ENCODE peak calls at places on chromosome 17, in four cellular contexts. X is HCT116; F is stimulated activated CD4-positive, alpha-beta T cell treated with anti-CD3 and anti-CD28 coated beads, Interleukin-2, amount 100 ng/mL, for 48 hours; B is AG04450. M is an unnamed sample.

GRCh38 chr17:77291591-77292386 is 151.0 kb downstream of the SEC14L1 start:
- DNase-seq in X (no peak), F (no peak), B (no peak), M (no peak)

GRCh38 chr17:76207268-76207667 is 33.0 kb downstream of the RNF157 start:
- DNase-seq in X (no peak), F (no peak), B (no peak), M (no peak)

GRCh38 chr17:6853764-6854442 is 22.4 kb upstream of the TEKT1 start:
- DNase-seq in X (peak), F (peak), B (no peak), M (no peak)

GRCh38 chr17:77404812-77405581 is 264.2 kb downstream of the SEC14L1 start:
- DNase-seq in X (no peak), F (peak), B (no peak), M (no peak)

GRCh38 chr17:2076461-2076984 is 21.6 kb downstream of the HIC1 start:
- DNase-seq in X (no peak), F (no peak), B (no peak), M (no peak)

GRCh38 chr17:45948881-45949624 is 50.0 kb upstream of the STH start:
- DNase-seq in X (peak), F (peak), B (peak), M (peak)

GRCh38 chr17:49703557-49704277 is 4.0 kb downstream of the SLC35B1 start:
- DNase-seq in X (peak), F (no peak), B (no peak), M (no peak)

GRCh38 chr17:28188841-28189263 is 130.1 kb upstream of the TMEM97 start:
- DNase-seq in X (no peak), F (no peak), B (peak), M (no peak)

GRCh38 chr17:78497115-78497540 is 80.1 kb downstream of the DNAH17 start:
- DNase-seq in X (peak), F (peak), B (peak), M (peak)

GRCh38 chr17:61799812-61800484 is 63.4 kb downstream of the BRIP1 start:
- DNase-seq in X (no peak), F (no peak), B (no peak), M (no peak)

GRCh38 chr17:46772013-46772878 is 46.2 kb downstream of the WNT3 start:
- DNase-seq in X (no peak), F (no peak), B (no peak), M (no peak)

GRCh38 chr17:63701477-63702222 is 1.7 kb upstream of the LIMD2 start:
- DNase-seq in X (no peak), F (peak), B (no peak), M (no peak)

GRCh38 chr17:75476274-75476673 is 19.8 kb downstream of the TMEM94 start:
- DNase-seq in X (no peak), F (no peak), B (peak), M (no peak)

GRCh38 chr17:50660042-50660886 is 25.6 kb downstream of the ABCC3 start:
- DNase-seq in X (no peak), F (no peak), B (no peak), M (no peak)

GRCh38 chr17:66517336-66518009 is 215.1 kb downstream of the PRKCA start:
- DNase-seq in X (no peak), F (no peak), B (no peak), M (no peak)

GRCh38 chr17:13843862-13844640 is 225.3 kb upstream of the COX10 start:
- DNase-seq in X (no peak), F (no peak), B (no peak), M (no peak)

GRCh38 chr17:74862108-74862901 is 2.6 kb upstream of the GRIN2C start:
- DNase-seq in X (no peak), F (peak), B (no peak), M (no peak)

GRCh38 chr17:19464033-19465026 is 53.3 kb downstream of the RNF112 start:
- DNase-seq in X (no peak), F (no peak), B (no peak), M (no peak)

GRCh38 chr17:50858486-50859225 is 7.5 kb downstream of the TOB1 start:
- DNase-seq in X (no peak), F (no peak), B (no peak), M (no peak)

GRCh38 chr17:73397278-73397826 is 85.6 kb upstream of the CDC42EP4 start:
- DNase-seq in X (no peak), F (no peak), B (no peak), M (no peak)

GRCh38 chr17:37746617-37747016 is 1.8 kb upstream of the HNF1B start:
- DNase-seq in X (no peak), F (no peak), B (no peak), M (no peak)

GRCh38 chr17:81999587-81999974 is 22.2 kb downstream of the ASPSCR1 start:
- DNase-seq in X (no peak), F (no peak), B (no peak), M (no peak)

GRCh38 chr17:77470800-77471733 is 330.3 kb downstream of the SEC14L1 start:
- DNase-seq in X (peak), F (no peak), B (no peak), M (no peak)

GRCh38 chr17:56176101-56176500 is 22.8 kb downstream of the ANKFN1 start:
- DNase-seq in X (no peak), F (no peak), B (no peak), M (no peak)

GRCh38 chr17:74971069-74971841 is 1.3 kb downstream of the HID1 start:
- DNase-seq in X (no peak), F (no peak), B (no peak), M (no peak)

GRCh38 chr17:49217651-49218413 is 7.3 kb downstream of the ABI3 start:
- DNase-seq in X (no peak), F (no peak), B (no peak), M (peak)

GRCh38 chr17:2420131-2420530 is 19.3 kb upstream of the MNT start:
- DNase-seq in X (no peak), F (no peak), B (no peak), M (no peak)

GRCh38 chr17:4358154-4358553 is 8.3 kb downstream of the UBE2G1 start:
- DNase-seq in X (no peak), F (no peak), B (no peak), M (no peak)

GRCh38 chr17:59830846-59831486 is 61.8 kb downstream of the TUBD1 start:
- DNase-seq in X (no peak), F (no peak), B (no peak), M (no peak)

GRCh38 chr17:75477493-75477862 is 21.0 kb downstream of the TMEM94 start:
- DNase-seq in X (no peak), F (no peak), B (no peak), M (no peak)

GRCh38 chr17:50095626-50096037 is 481 bp downstream of the PDK2 start:
- DNase-seq in X (no peak), F (no peak), B (no peak), M (no peak)

GRCh38 chr17:35074711-35075707 is 11.5 kb upstream of the RFFL start:
- DNase-seq in X (no peak), F (no peak), B (no peak), M (no peak)

GRCh38 chr17:70525976-70526375 is 356.6 kb downstream of the KCNJ2 start:
- DNase-seq in X (no peak), F (no peak), B (no peak), M (no peak)